ENCODE peak calls at places on chromosomes 11 and 22, in ten cellular contexts. Y, S, A, R, M, K, J, L, C and X are unnamed samples. For H3K27me3, the result is how much of the 10 kb centered on the place peaks cover.

GRCh38 chr11:45754261-45754709 is 50.7 kb upstream of the SLC35C1 start:
- DNase-seq in Y (peak), S (peak), A (no peak), R (peak), M (peak), K (peak), J (no peak), L (no peak), C (peak), X (no peak)

GRCh38 chr11:118264568-118265470 is 722 bp upstream of the MPZL2 start:
- DNase-seq in Y (no peak), S (no peak), A (no peak), R (no peak), M (no peak), K (no peak), J (no peak), L (no peak), C (no peak), X (no peak)

GRCh38 chr22:46138058-46138797 is 12.1 kb upstream of the PPARA start:
- DNase-seq in Y (no peak), S (no peak), A (no peak), R (no peak), M (no peak), K (no peak), J (no peak), L (no peak), C (no peak), X (no peak)

GRCh38 chr11:6248248-6248647 is 9.4 kb downstream of the CNGA4 start:
- DNase-seq in Y (no peak), S (no peak), A (no peak), R (no peak), M (no peak), K (peak), J (no peak), L (no peak), C (no peak), X (no peak)

GRCh38 chr11:74559934-74560309 is 32.5 kb upstream of the POLD3 start:
- DNase-seq in Y (no peak), S (no peak), A (no peak), R (no peak), M (no peak), K (peak), J (no peak), L (no peak), C (no peak), X (no peak)

GRCh38 chr11:124804884-124805283 is 4.7 kb upstream of the MSANTD2 start:
- DNase-seq in Y (no peak), S (no peak), A (no peak), R (no peak), M (no peak), K (no peak), J (no peak), L (no peak), C (no peak), X (no peak)

GRCh38 chr11:69144316-69144715 is 11.4 kb upstream of the SMIM38 start:
- DNase-seq in Y (no peak), S (no peak), A (no peak), R (no peak), M (no peak), K (peak), J (no peak), L (no peak), C (no peak), X (no peak)

GRCh38 chr22:29710922-29711593 is 8.7 kb upstream of the CABP7 start:
- DNase-seq in Y (peak), S (no peak), A (no peak), R (no peak), M (peak), K (no peak), J (no peak), L (no peak), C (no peak), X (no peak)

GRCh38 chr22:30208631-30209603 is 37.6 kb downstream of the LIF start:
- DNase-seq in Y (peak), S (peak), A (peak), R (peak), M (peak), K (peak), J (no peak), L (no peak), C (peak), X (no peak)

GRCh38 chr11:43988040-43988793 is 45.8 kb downstream of the C11orf96 start:
- DNase-seq in Y (no peak), S (no peak), A (no peak), R (no peak), M (no peak), K (peak), J (no peak), L (no peak), C (no peak), X (no peak)

GRCh38 chr11:46342237-46342636 is 5.0 kb upstream of the DGKZ start:
- DNase-seq in Y (peak), S (no peak), A (no peak), R (no peak), M (no peak), K (no peak), J (no peak), L (no peak), C (no peak), X (no peak)

GRCh38 chr11:71209181-71209580 is 43.2 kb downstream of the SHANK2 start:
- DNase-seq in Y (peak), S (no peak), A (no peak), R (no peak), M (no peak), K (no peak), J (no peak), L (no peak), C (no peak), X (no peak)

GRCh38 chr11:18802381-18803257 is 11.0 kb upstream of the PTPN5 start:
- DNase-seq in Y (peak), S (no peak), A (no peak), R (peak), M (peak), K (peak), J (peak), L (peak), C (no peak), X (peak)
- H3K27me3 ChIP-seq in Y (under half), S (under half), A (under half), R (under half), M (under half), K (under half), J (under half), L (under half), C (under half), X (under half)

GRCh38 chr11:67499808-67500793 is 5.1 kb downstream of the PITPNM1 start:
- DNase-seq in Y (no peak), S (no peak), A (no peak), R (no peak), M (no peak), K (no peak), J (no peak), L (no peak), C (no peak), X (no peak)
- TF ChIP-seq POLR2A in Y (no peak), S (no peak), A (no peak), R (no peak), M (no peak), K (no peak), J (no peak), L (no peak), C (no peak), X (no peak)

DNA sequence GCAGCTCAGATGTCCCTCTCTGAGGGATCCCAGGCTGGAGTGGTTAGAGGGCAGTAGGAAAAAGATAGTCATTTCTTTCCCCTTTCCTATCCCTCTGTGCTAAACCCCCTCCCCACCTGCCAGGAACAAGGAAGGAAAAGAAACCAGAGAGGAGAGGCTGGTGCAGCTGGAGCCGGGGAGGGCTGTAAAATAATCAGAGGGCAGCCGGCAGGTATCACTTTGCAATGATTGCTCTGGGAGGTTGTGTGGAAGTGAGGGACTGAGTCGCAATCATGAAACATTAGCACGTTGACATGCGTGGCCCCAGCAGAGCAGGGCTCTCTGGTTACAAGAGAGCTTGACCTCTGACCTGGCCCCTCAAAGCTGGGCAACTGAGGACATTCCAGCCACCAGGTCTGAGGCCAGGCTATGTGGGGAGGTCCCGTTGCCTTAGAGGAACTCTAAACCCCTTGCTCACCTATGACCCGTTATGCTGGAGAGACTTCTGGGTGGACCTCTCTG is 170.8 kb upstream of the BDNF start:
- DNase-seq in Y (no peak), S (no peak), A (no peak), R (no peak), M (no peak), K (no peak), J (no peak), L (no peak), C (no peak), X (no peak)
- H3K27me3 ChIP-seq in Y (under half), S (under half), A (under half), R (under half), M (under half), K (under half), J (under half), L (under half), C (under half), X (under half)

GRCh38 chr11:17714356-17714854 is 5.0 kb upstream of the MYOD1 start:
- DNase-seq in Y (no peak), S (no peak), A (no peak), R (no peak), M (no peak), K (no peak), J (no peak), L (no peak), C (no peak), X (no peak)
- TF ChIP-seq POLR2A in Y (no peak), S (no peak), A (no peak), R (no peak), M (no peak), K (no peak), J (no peak), L (no peak), C (no peak), X (no peak)